ENCODE peak calls at places on chromosomes 6 and 20, in four cellular contexts. V is heart right ventricle, I is psoas muscle, N is IMR-90. R is an unnamed sample.

GRCh38 chr20:60403105-60403741 is 445.0 kb downstream of the CDH26 start:
- DNase-seq in V (no peak), I (no peak), N (no peak), R (no peak)

GRCh38 chr6:52333840-52334200 is 28.1 kb upstream of the PAQR8 start:
- DNase-seq in V (no peak), I (no peak), N (no peak), R (no peak)

GRCh38 chr6:84193140-84193708 is 34.2 kb downstream of the CEP162 start:
- DNase-seq in V (no peak), I (no peak), N (peak; percentile 83), R (no peak)

GRCh38 chr6:124441430-124441829 is 520.8 kb upstream of the RNF217 start:
- DNase-seq in V (no peak), I (no peak), N (no peak), R (no peak)

GRCh38 chr6:78607188-78607587 is 260.2 kb upstream of the IRAK1BP1 start:
- DNase-seq in V (no peak), I (no peak), N (peak; percentile 49), R (no peak)

GRCh38 chr6:156955494-156956183 is 178.5 kb downstream of the ARID1B start:
- DNase-seq in V (peak; percentile 56), I (peak; percentile 90), N (no peak), R (no peak)

GRCh38 chr6:101489456-101489855 is 95.9 kb downstream of the GRIK2 start:
- DNase-seq in V (no peak), I (no peak), N (no peak), R (no peak)

GRCh38 chr6:57072108-57072507 is 17.9 kb upstream of the ZNF451 start:
- DNase-seq in V (no peak), I (no peak), N (no peak), R (no peak)

GRCh38 chr6:162907876-162908481 is 180.2 kb downstream of the PACRG start:
- DNase-seq in V (no peak), I (no peak), N (peak; percentile 45), R (no peak)

GRCh38 chr6:135170849-135171248 is 10.3 kb upstream of the MYB start:
- DNase-seq in V (no peak), I (no peak), N (no peak), R (no peak)

GRCh38 chr6:149372062-149372461 is 28.0 kb upstream of the SUMO4 start:
- DNase-seq in V (no peak), I (no peak), N (no peak), R (no peak)

GRCh38 chr20:308427-309038 is 11.2 kb downstream of the ZCCHC3 start:
- DNase-seq in V (no peak), I (no peak), N (no peak), R (no peak)

GRCh38 chr6:160202411-160202810 is 56.2 kb downstream of the SLC22A2 start:
- DNase-seq in V (no peak), I (no peak), N (no peak), R (no peak)

GRCh38 chr6:91786474-91787184 is 1199.8 kb upstream of the MAP3K7 start:
- DNase-seq in V (no peak), I (no peak), N (no peak), R (no peak)

GRCh38 chr6:170378502-170378901 is 71.9 kb downstream of the FAM120B start:
- DNase-seq in V (no peak), I (no peak), N (no peak), R (no peak)

GRCh38 chr6:109002882-109003281 is 91.8 kb downstream of the SESN1 start:
- DNase-seq in V (no peak), I (no peak), N (no peak), R (no peak)

GRCh38 chr6:15621203-15622044 is 41.4 kb downstream of the DTNBP1 start:
- DNase-seq in V (peak; percentile 45), I (peak; percentile 65), N (peak; percentile 30), R (no peak)

GRCh38 chr6:131175559-131175958 is 40.3 kb downstream of the AKAP7 start:
- DNase-seq in V (no peak), I (no peak), N (no peak), R (no peak)

GRCh38 chr6:83309344-83309743 is 116.2 kb downstream of the RWDD2A start:
- DNase-seq in V (no peak), I (no peak), N (peak; percentile 11), R (no peak)

GRCh38 chr20:62818592-62819493 is 2.0 kb downstream of the COL9A3 start:
- DNase-seq in V (peak; percentile 82), I (peak; percentile 76), N (peak; percentile 9), R (peak; percentile 62)

GRCh38 chr6:24493945-24494725 is 634 bp upstream of the ALDH5A1 start:
- DNase-seq in V (no peak), I (no peak), N (no peak), R (no peak)

GRCh38 chr6:20454201-20454824 is 52.6 kb downstream of the E2F3 start:
- DNase-seq in V (no peak), I (no peak), N (no peak), R (no peak)

GRCh38 chr6:158068893-158069799 is 87.5 kb downstream of the SYNJ2 start:
- DNase-seq in V (no peak), I (no peak), N (peak; percentile 58), R (no peak)

GRCh38 chr6:31763617-31763940 is 1.1 kb downstream of the SAPCD1 start:
- DNase-seq in V (no peak), I (no peak), N (peak; percentile 21), R (no peak)

GRCh38 chr20:11716239-11716944 is 201.3 kb upstream of the BTBD3 start:
- DNase-seq in V (no peak), I (no peak), N (peak; percentile 90), R (no peak)

GRCh38 chr6:149563203-149563927 is 2.8 kb upstream of the GINM1 start:
- DNase-seq in V (no peak), I (no peak), N (peak; percentile 90), R (no peak)

GRCh38 chr20:59817846-59818245 is 115.6 kb downstream of the SYCP2 start:
- DNase-seq in V (no peak), I (no peak), N (no peak), R (no peak)

GRCh38 chr6:39312912-39313525 is 1.2 kb downstream of the KCNK17 start:
- DNase-seq in V (peak; percentile 47), I (peak; percentile 59), N (no peak), R (no peak)

GRCh38 chr20:46563170-46563847 is 12.9 kb upstream of the OCSTAMP start:
- DNase-seq in V (no peak), I (no peak), N (no peak), R (no peak)

GRCh38 chr6:25242567-25242966 is 36.6 kb upstream of the CARMIL1 start:
- DNase-seq in V (no peak), I (no peak), N (no peak), R (no peak)

GRCh38 chr20:17530716-17531536 is at the start of gene BFSP1:
- DNase-seq in V (peak; percentile 56), I (peak; percentile 69), N (peak; percentile 52), R (peak; percentile 73)

GRCh38 chr20:1440024-1440423 is 26.6 kb downstream of the NSFL1C start:
- DNase-seq in V (no peak), I (no peak), N (peak; percentile 12), R (no peak)

GRCh38 chr20:62056377-62056776 is 9.3 kb downstream of the TAF4 start:
- DNase-seq in V (no peak), I (no peak), N (no peak), R (no peak)

R was measured in ovary.